ENCODE peak calls at places on chromosome 16, in five cellular contexts. R is stimulated activated naive CD4-positive, alpha-beta T cell treated with Interleukin-2 at 50 U/mL for 16 hours; D is left cardiac atrium; Z is Caki2; U is AG20443. O is an unnamed sample.

GRCh38 chr16:68528686-68529379 is 10.3 kb upstream of the ZFP90 start:
- DNase-seq in D (peak; percentile 88), R (peak; percentile 83), U (peak; percentile 90), Z (peak; percentile 68), O (peak; percentile 91)

GRCh38 chr16:15542734-15543347 is 100.1 kb downstream of the MARF1 start:
- DNase-seq in D (no peak), R (no peak), U (no peak), Z (no peak), O (no peak)

GRCh38 chr16:10368984-10369551 is 16.8 kb upstream of the ATF7IP2 start:
- DNase-seq in R (no peak), U (no peak), D (no peak), Z (peak; percentile 65), O (no peak)

GRCh38 chr16:78638371-78638770 is 538.9 kb downstream of the WWOX start:
- DNase-seq in Z (no peak), D (no peak), R (no peak), U (no peak), O (no peak)

GRCh38 chr16:29303520-29303919 is 103.0 kb downstream of the NPIPB11 start:
- DNase-seq in Z (no peak), D (no peak), R (no peak), U (no peak), O (no peak)

GRCh38 chr16:7366041-7366440 is 33.4 kb downstream of the RBFOX1 start:
- DNase-seq in D (no peak), Z (no peak), U (no peak), R (no peak), O (no peak)

GRCh38 chr16:68447721-68448359 is 468 bp downstream of the SMPD3 start:
- DNase-seq in Z (no peak), R (no peak), D (no peak), U (no peak), O (no peak)

GRCh38 chr16:50974438-50975036 is 176.5 kb downstream of the SALL1 start:
- DNase-seq in D (no peak), U (no peak), Z (peak; percentile 75), R (no peak), O (no peak)